ENCODE peak calls at places on chromosomes 1 and 21, in nine cellular contexts. O is lower lobe of right lung; P is GM12864; G is CD4-positive, alpha-beta T cell; U is Caco-2; L is GM10248; I is nephron progenitor cell; Y is A549; R is CD8-positive, alpha-beta T cell. Z is an unnamed sample.

GRCh38 chr1:31811605-31812004 is 4.2 kb downstream of the SPOCD1 start:
- DNase-seq in O (no peak), P (no peak), G (no peak), U (no peak), L (no peak), I (peak), Y (peak), R (no peak), Z (peak)

GRCh38 chr1:203276408-203276807 is 28.9 kb upstream of the BTG2 start:
- DNase-seq in O (no peak), P (no peak), G (no peak), U (no peak), L (no peak), I (no peak), Y (no peak), R (no peak), Z (no peak)

GRCh38 chr1:9996624-9997582 is at the start of gene RBP7:
- DNase-seq in O (peak), P (no peak), G (no peak), U (peak), L (peak), I (peak), Y (peak), R (no peak), Z (peak)

GRCh38 chr1:87888456-87888855 is 559.8 kb downstream of the LMO4 start:
- DNase-seq in O (no peak), P (no peak), G (no peak), U (peak), L (no peak), I (no peak), Y (peak), R (no peak), Z (no peak)

GRCh38 chr1:159924025-159924790 is 1.1 kb downstream of the TAGLN2 start:
- DNase-seq in O (peak), P (no peak), G (peak), U (peak), L (peak), I (peak), Y (peak), R (peak), Z (peak)

GRCh38 chr1:55234016-55234415 is 18.9 kb upstream of the USP24 start:
- DNase-seq in O (no peak), P (no peak), G (no peak), U (no peak), L (no peak), I (no peak), Y (no peak), R (no peak), Z (no peak)

GRCh38 chr1:149915429-149916192 is 2.0 kb downstream of the SV2A start:
- DNase-seq in O (no peak), P (no peak), G (no peak), U (no peak), L (no peak), I (peak), Y (no peak), R (no peak), Z (no peak)

GRCh38 chr1:114218397-114219237 is 64.9 kb upstream of the SYT6 start:
- DNase-seq in O (no peak), P (no peak), G (no peak), U (no peak), L (no peak), I (no peak), Y (no peak), R (no peak), Z (no peak)

GRCh38 chr21:44391345-44392091 is 38.1 kb downstream of the TRPM2 start:
- DNase-seq in O (peak), P (no peak), G (no peak), U (no peak), L (no peak), I (no peak), Y (no peak), R (no peak), Z (no peak)

GRCh38 chr1:41660570-41661427 is 176.3 kb upstream of the EDN2 start:
- DNase-seq in O (no peak), P (no peak), G (no peak), U (no peak), L (no peak), I (no peak), Y (no peak), R (no peak), Z (no peak)

GRCh38 chr1:200659269-200659668 is 10.4 kb downstream of the DDX59 start:
- DNase-seq in O (no peak), P (no peak), G (no peak), U (peak), L (no peak), I (no peak), Y (no peak), R (no peak), Z (no peak)

GRCh38 chr1:35866998-35867397 is 16.0 kb upstream of the AGO1 start:
- DNase-seq in O (no peak), P (no peak), G (no peak), U (no peak), L (no peak), I (no peak), Y (no peak), R (no peak), Z (no peak)

GRCh38 chr1:169933999-169934725 is 40.5 kb upstream of the SCYL3 start:
- DNase-seq in O (no peak), P (no peak), G (no peak), U (no peak), L (no peak), I (no peak), Y (peak), R (no peak), Z (no peak)

GRCh38 chr1:101293461-101294045 is 56.7 kb downstream of the S1PR1 start:
- DNase-seq in O (no peak), P (peak), G (no peak), U (no peak), L (peak), I (no peak), Y (no peak), R (no peak), Z (no peak)

GRCh38 chr1:169109561-169110134 is 3.2 kb downstream of the ATP1B1 start:
- DNase-seq in O (peak), P (no peak), G (no peak), U (peak), L (no peak), I (peak), Y (peak), R (no peak), Z (peak)

GRCh38 chr1:237042892-237043576 is 1.1 kb downstream of the RYR2 start:
- DNase-seq in O (no peak), P (no peak), G (no peak), U (no peak), L (no peak), I (peak), Y (no peak), R (no peak), Z (peak)

GRCh38 chr1:15008783-15009709 is 144.5 kb upstream of the TMEM51 start:
- DNase-seq in O (no peak), P (no peak), G (no peak), U (no peak), L (no peak), I (no peak), Y (no peak), R (no peak), Z (no peak)

GRCh38 chr1:234925440-234926251 is 203.0 kb downstream of the TOMM20 start:
- DNase-seq in O (no peak), P (no peak), G (no peak), U (peak), L (no peak), I (no peak), Y (peak), R (no peak), Z (no peak)

GRCh38 chr1:179976970-179977651 is 22.5 kb downstream of the CEP350 start:
- DNase-seq in O (no peak), P (no peak), G (no peak), U (no peak), L (no peak), I (no peak), Y (no peak), R (no peak), Z (no peak)

GRCh38 chr1:69246109-69246508 is 321.6 kb upstream of the LRRC7 start:
- DNase-seq in O (no peak), P (no peak), G (no peak), U (no peak), L (no peak), I (no peak), Y (no peak), R (no peak), Z (no peak)

GRCh38 chr1:180881806-180882509 is 30.7 kb upstream of the KIAA1614 start:
- DNase-seq in O (no peak), P (peak), G (no peak), U (no peak), L (peak), I (no peak), Y (peak), R (no peak), Z (no peak)

GRCh38 chr1:6582370-6582769 is 2.6 kb downstream of the ZBTB48 start:
- DNase-seq in O (no peak), P (no peak), G (no peak), U (peak), L (no peak), I (no peak), Y (peak), R (no peak), Z (no peak)

GRCh38 chr1:207405814-207406213 is 48.3 kb upstream of the CR2 start:
- DNase-seq in O (no peak), P (no peak), G (no peak), U (no peak), L (no peak), I (no peak), Y (no peak), R (no peak), Z (no peak)
- TF ChIP-seq CTCF in O (no peak), P (no peak), G (no peak), U (no peak), L (peak), I (no peak), Y (no peak), R (no peak), Z (no peak)

GRCh38 chr1:222713091-222714012 is 988 bp downstream of the BROX start:
- DNase-seq in O (peak), P (peak), G (peak), U (peak), L (peak), I (peak), Y (peak), R (peak), Z (peak)
- TF ChIP-seq CTCF in O (no peak), P (no peak), G (peak), U (no peak), L (no peak), I (no peak), Y (no peak), R (no peak), Z (no peak)

DNA sequence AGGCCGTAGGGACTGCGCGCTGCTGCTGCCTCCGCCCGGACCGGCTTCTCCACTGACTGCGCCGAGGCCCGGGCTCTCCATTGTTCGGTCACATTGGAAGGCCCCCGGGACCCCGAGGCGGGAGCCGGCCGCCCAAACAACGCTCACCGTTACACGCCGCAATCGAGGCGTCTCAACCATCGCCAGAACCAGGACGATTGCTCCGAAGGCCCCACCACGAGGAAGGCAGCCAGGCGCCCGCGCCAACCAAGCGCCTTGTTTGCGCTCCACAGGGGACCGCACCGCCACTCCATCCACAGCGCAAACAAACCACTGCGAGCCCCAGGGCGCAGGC is 595 bp downstream of the GLUL start:
- DNase-seq in O (peak), P (no peak), G (no peak), U (no peak), L (no peak), I (no peak), Y (no peak), R (no peak), Z (peak)
- TF ChIP-seq CTCF in O (peak), P (no peak), G (no peak), U (no peak), L (no peak), I (no peak), Y (no peak), R (no peak), Z (peak)

GRCh38 chr1:210232524-210233215 is at the start of gene SERTAD4:
- DNase-seq in O (peak), P (no peak), G (no peak), U (peak), L (peak), I (peak), Y (no peak), R (no peak), Z (peak)
- TF ChIP-seq CTCF in O (no peak), P (no peak), G (no peak), U (no peak), L (no peak), I (no peak), Y (no peak), R (no peak), Z (no peak)